ENCODE peak calls at places on chromosomes 3 and 15, in eight cellular contexts. E is upper lobe of left lung, J is uterus, X is thyroid gland, U is stomach, H is H1, P is endothelial cell of umbilical vein, R is H54. M is an unnamed sample.

GRCh38 chr3:128269131-128269775 is 116.0 kb downstream of the EEFSEC start:
- DNase-seq in E (peak), J (no peak), X (no peak), U (no peak), H (no peak), P (no peak), R (no peak), M (no peak)

GRCh38 chr15:37865687-37866086 is 68.8 kb upstream of the TMCO5A start:
- DNase-seq in E (no peak), J (no peak), X (no peak), U (no peak), H (no peak), P (no peak), R (no peak), M (no peak)

GRCh38 chr3:152491922-152492321 is 223.2 kb downstream of the MBNL1 start:
- DNase-seq in E (no peak), J (no peak), X (no peak), U (no peak), H (no peak), P (no peak), R (no peak), M (no peak)

GRCh38 chr3:109548192-109548938 is 211.0 kb upstream of the DPPA4 start:
- DNase-seq in E (no peak), J (no peak), X (no peak), U (no peak), H (no peak), P (no peak), R (no peak), M (no peak)

GRCh38 chr3:184952671-184953070 is 140.7 kb downstream of the VPS8 start:
- DNase-seq in E (no peak), J (no peak), X (no peak), U (no peak), H (no peak), P (no peak), R (no peak), M (no peak)

GRCh38 chr15:76147906-76148553 is 88.2 kb downstream of the TMEM266 start:
- DNase-seq in E (peak), J (no peak), X (peak), U (peak), H (no peak), P (peak), R (peak), M (peak)

GRCh38 chr3:141275973-141276372 is 44.3 kb downstream of the PXYLP1 start:
- DNase-seq in E (no peak), J (no peak), X (no peak), U (no peak), H (no peak), P (no peak), R (no peak), M (no peak)

GRCh38 chr15:55774113-55774970 is 31.4 kb upstream of the PRTG start:
- DNase-seq in E (no peak), J (no peak), X (peak), U (peak), H (no peak), P (peak), R (no peak), M (peak)

GRCh38 chr15:70636540-70637165 is 126.7 kb downstream of the UACA start:
- DNase-seq in E (no peak), J (no peak), X (no peak), U (no peak), H (no peak), P (peak), R (no peak), M (no peak)

GRCh38 chr3:172221550-172221949 is 182.2 kb downstream of the FNDC3B start:
- DNase-seq in E (no peak), J (no peak), X (no peak), U (no peak), H (no peak), P (no peak), R (no peak), M (no peak)

GRCh38 chr3:15964605-15965061 is 166.9 kb upstream of the ANKRD28 start:
- DNase-seq in E (no peak), J (no peak), X (no peak), U (no peak), H (no peak), P (peak), R (peak), M (no peak)

GRCh38 chr3:140252812-140253656 is 318.0 kb downstream of the CLSTN2 start:
- DNase-seq in E (no peak), J (no peak), X (no peak), U (no peak), H (no peak), P (no peak), R (no peak), M (no peak)

GRCh38 chr15:75195766-75196241 is 5.9 kb upstream of the C15orf39 start:
- DNase-seq in E (no peak), J (no peak), X (peak), U (no peak), H (no peak), P (no peak), R (no peak), M (no peak)

GRCh38 chr3:173711619-173712018 is 314.1 kb downstream of the NLGN1 start:
- DNase-seq in E (no peak), J (no peak), X (peak), U (no peak), H (no peak), P (peak), R (no peak), M (no peak)

GRCh38 chr3:16927485-16927884 is 42.7 kb downstream of the PLCL2 start:
- DNase-seq in E (no peak), J (no peak), X (no peak), U (no peak), H (no peak), P (no peak), R (no peak), M (no peak)

GRCh38 chr3:50204804-50205718 is at the start of gene SLC38A3:
- DNase-seq in E (peak), J (no peak), X (peak), U (peak), H (no peak), P (peak), R (no peak), M (no peak)
- TF ChIP-seq POLR2A in E (no peak), J (no peak), X (peak), U (no peak), H (no peak), P (no peak), R (no peak), M (no peak)

DNA sequence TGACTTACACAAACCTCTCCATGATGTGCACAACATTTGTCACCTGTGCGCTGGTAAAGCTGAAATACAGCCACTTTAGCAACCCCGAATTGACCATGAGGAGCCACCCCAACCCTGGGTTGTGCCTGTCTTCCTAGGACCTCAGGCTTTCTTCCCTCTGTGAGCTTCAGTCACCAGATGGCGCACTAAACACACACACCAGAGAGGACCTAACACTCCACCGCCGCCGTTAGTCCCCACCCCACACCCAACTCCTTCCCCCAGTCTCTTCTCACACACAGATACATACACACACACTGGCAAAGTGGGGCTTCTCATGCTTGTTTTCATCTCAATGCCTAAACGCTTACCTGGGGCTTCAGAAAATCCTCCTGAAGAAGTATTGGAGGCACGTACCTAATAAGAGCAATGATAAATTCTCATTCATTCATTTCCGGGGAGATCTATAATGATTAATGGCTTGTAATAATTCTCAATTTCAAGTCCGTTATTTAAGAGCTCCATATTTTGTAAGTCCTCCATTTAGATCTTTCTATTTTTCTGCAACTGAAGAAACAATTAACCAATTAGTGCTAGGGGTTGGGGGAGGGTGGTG is 2.1 kb upstream of the CCDC80 start:
- DNase-seq in E (no peak), J (peak), X (peak), U (peak), H (peak), P (peak), R (peak), M (peak)
- TF ChIP-seq POLR2A in E (no peak), J (no peak), X (no peak), U (no peak), H (no peak), P (no peak), R (no peak), M (no peak)

DNA sequence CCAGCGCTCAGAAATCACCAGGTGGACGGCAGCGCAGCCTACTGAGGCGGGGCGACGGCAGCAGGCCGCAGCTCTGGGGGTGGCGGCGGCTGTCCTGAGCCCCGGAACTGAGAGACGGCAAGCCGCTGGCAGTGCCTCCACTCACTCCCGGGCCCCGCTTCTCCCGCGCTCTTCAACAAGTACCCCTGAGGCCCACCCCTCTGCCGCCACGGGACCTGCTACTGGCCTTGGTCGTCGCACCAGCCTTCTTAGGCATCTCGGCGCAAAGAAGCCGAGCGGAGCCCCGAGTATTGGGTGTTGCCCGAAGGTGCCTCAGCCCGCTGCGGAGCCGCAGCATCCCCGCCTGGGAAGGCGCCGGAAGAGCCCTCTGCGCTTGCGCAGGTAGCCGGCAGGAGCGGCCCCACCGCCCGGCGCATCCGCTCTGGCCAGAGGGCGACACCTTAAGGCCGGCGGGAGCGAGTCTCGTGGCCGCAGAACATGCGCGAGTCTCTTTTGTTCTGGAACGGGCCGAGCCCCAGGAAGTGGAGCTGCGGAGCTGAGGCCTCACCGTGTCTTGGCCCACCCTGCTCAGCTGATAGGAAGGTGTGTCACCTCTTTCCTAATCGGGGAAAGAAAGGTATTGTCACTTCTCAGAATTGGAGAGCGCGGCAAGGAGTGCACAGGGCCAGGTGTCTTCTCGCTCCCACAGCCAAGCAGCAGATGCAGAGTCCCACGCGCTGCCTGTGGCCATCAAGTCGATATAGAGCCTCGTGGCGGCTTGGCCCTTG is at the start of gene C15orf40:
- DNase-seq in E (peak), J (peak), X (peak), U (peak), H (peak), P (peak), R (peak), M (peak)
- TF ChIP-seq POLR2A in E (peak), J (peak), X (peak), U (no peak), H (peak), P (peak), R (peak), M (peak)

GRCh38 chr15:96345560-96346389 is 15.3 kb downstream of the NR2F2 start:
- DNase-seq in E (peak), J (peak), X (peak), U (peak), H (no peak), P (peak), R (no peak), M (peak)
- TF ChIP-seq POLR2A in E (peak), J (peak), X (peak), U (no peak), H (no peak), P (no peak), R (no peak), M (no peak)

GRCh38 chr15:44726568-44727461 is 9.5 kb upstream of the TRIM69 start:
- DNase-seq in E (no peak), J (peak), X (no peak), U (peak), H (no peak), P (peak), R (peak), M (no peak)

GRCh38 chr15:44727462-44728231 is 8.7 kb upstream of the TRIM69 start:
- DNase-seq in E (no peak), J (no peak), X (no peak), U (no peak), H (no peak), P (no peak), R (no peak), M (no peak)

GRCh38 chr15:44728576-44729393 is 7.5 kb upstream of the TRIM69 start:
- DNase-seq in E (peak), J (peak), X (peak), U (peak), H (peak), P (peak), R (peak), M (no peak)

GRCh38 chr15:44726136-44726535 is 10.2 kb upstream of the TRIM69 start:
- DNase-seq in E (no peak), J (no peak), X (peak), U (no peak), H (no peak), P (peak), R (no peak), M (no peak)

DNA sequence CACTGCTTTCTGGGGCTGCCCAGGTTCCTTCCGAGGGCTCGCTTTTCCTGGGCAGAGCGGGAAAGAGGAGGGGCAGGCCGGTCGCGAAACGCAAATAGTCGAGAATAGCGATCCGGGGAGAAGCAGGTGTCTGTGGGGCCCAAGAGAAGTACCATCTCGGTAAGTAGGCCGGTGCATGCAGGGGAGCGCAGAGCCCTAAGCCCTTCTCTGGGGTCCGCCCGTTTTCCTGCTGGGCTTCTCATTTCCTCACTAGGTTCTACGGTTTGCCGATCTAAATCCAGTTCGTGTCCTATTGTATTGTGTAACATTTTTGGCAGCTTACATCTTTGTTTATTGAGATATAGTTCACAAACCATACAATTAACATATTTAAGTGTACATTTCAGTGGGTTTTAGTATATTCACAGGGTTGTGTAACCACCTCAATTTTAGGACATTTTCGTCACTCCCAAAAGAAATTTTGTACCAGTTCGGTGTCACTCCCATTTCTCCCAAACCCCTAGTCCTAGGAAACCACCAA is 6.9 kb upstream of the TRIM69 start:
- DNase-seq in E (no peak), J (peak), X (no peak), U (peak), H (no peak), P (no peak), R (no peak), M (no peak)
- TF ChIP-seq POLR2A in E (no peak), J (no peak), X (no peak), U (no peak), H (no peak), P (no peak), R (no peak), M (peak)

GRCh38 chr3:13375464-13375863 is 44.7 kb downstream of the NUP210 start:
- DNase-seq in E (no peak), J (no peak), X (no peak), U (no peak), H (no peak), P (no peak), R (no peak), M (no peak)

GRCh38 chr3:13372126-13372525 is 48.0 kb downstream of the NUP210 start:
- DNase-seq in E (no peak), J (no peak), X (no peak), U (no peak), H (no peak), P (no peak), R (no peak), M (no peak)

GRCh38 chr3:13376091-13376490 is 44.0 kb downstream of the NUP210 start:
- DNase-seq in E (no peak), J (no peak), X (no peak), U (no peak), H (no peak), P (no peak), R (no peak), M (no peak)

GRCh38 chr3:13372656-13373055 is 47.5 kb downstream of the NUP210 start:
- DNase-seq in E (no peak), J (no peak), X (no peak), U (no peak), H (no peak), P (no peak), R (no peak), M (no peak)

GRCh38 chr3:13373975-13374586 is 46.0 kb downstream of the NUP210 start:
- DNase-seq in E (no peak), J (no peak), X (no peak), U (no peak), H (no peak), P (no peak), R (no peak), M (no peak)
- TF ChIP-seq POLR2A in E (no peak), J (no peak), X (no peak), U (no peak), H (no peak), P (no peak), R (no peak), M (no peak)

DNA sequence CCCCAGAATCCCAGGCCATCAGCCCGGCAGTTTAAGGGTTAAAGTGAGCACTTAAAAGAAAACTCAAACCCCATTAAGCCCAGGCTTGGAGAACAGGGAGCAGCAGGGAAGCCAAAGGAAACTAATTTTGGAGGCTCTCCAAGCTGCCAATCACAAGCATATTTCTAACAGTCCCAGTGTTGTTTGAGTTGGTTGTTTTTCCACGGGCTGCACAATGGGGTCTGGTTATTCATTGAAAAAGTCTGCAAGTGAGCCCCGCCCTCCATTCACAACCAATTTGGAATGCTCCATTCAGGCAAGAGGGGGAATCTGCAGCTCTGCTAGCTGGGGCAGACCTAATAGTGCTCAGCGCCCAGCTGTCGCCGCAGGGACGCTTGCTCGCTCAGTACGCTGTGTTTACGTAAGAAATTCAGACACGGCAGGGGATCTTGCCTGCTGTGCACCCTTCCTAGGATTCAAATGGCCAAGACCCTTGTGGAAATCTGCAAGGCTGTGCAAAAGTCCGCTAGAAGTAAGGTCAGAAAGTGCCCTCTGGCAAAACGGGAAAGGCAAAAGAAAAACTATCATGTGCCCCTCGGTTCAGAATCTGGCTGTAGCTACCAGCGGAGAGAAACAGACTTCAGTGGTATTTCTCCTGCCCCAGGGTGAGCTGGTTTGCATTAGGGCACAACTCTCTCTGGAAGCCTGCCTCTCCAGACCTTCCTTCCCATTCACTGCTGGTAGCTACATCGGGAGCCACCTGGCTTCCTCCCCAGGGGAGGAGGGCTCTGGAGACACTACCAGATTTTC is 11.0 kb downstream of the ETV5 start:
- DNase-seq in E (peak), J (no peak), X (peak), U (peak), H (no peak), P (peak), R (no peak), M (no peak)
- TF ChIP-seq POLR2A in E (peak), J (no peak), X (no peak), U (no peak), H (peak), P (no peak), R (no peak), M (no peak)

GRCh38 chr15:43107741-43108140 is 1.9 kb upstream of the UBR1 start:
- DNase-seq in E (no peak), J (no peak), X (no peak), U (no peak), H (no peak), P (no peak), R (no peak), M (no peak)

GRCh38 chr15:43104426-43104825 is 1.4 kb downstream of the UBR1 start:
- DNase-seq in E (no peak), J (no peak), X (no peak), U (no peak), H (no peak), P (no peak), R (no peak), M (no peak)

GRCh38 chr15:43105077-43105769 is 615 bp downstream of the UBR1 start:
- DNase-seq in E (no peak), J (no peak), X (peak), U (peak), H (no peak), P (no peak), R (no peak), M (no peak)

GRCh38 chr15:43106486-43106829 is 620 bp upstream of the UBR1 start:
- DNase-seq in E (no peak), J (no peak), X (no peak), U (no peak), H (no peak), P (no peak), R (no peak), M (no peak)

GRCh38 chr15:43105778-43106485 is at the start of gene UBR1:
- DNase-seq in E (peak), J (peak), X (peak), U (peak), H (peak), P (peak), R (peak), M (peak)
- TF ChIP-seq POLR2A in E (peak), J (peak), X (peak), U (no peak), H (peak), P (peak), R (peak), M (peak)

GRCh38 chr3:143166376-143166775 is 46.8 kb downstream of the CHST2 start:
- DNase-seq in E (no peak), J (no peak), X (no peak), U (no peak), H (no peak), P (no peak), R (no peak), M (no peak)
- TF ChIP-seq POLR2A in E (no peak), J (no peak), X (no peak), U (no peak), H (no peak), P (no peak), R (no peak), M (no peak)

M was measured in GM12891.